ENCODE peak calls at places on chromosomes 4 and X, in five cellular contexts. One of them, this sample, is unnamed.
A peak's percentile ranks its signal among the peaks of the same experiment; 100 is the strongest.

GRCh38 chr4:54781771-54782170 is 124.0 kb downstream of the KIT start:
- DNase-seq in psoas muscle: peak; percentile 15
- DNase-seq in NCI-H1092 treated with DMSO at 0.1 percent for 48 hours: no peak
- DNase-seq in left ventricle myocardium inferior: peak; percentile 43
- DNase-seq in astrocyte: no peak
- DNase-seq in this sample: peak; percentile 48

GRCh38 chr4:86633854-86634253 is 39.7 kb downstream of the PTPN13 start:
- DNase-seq in psoas muscle: no peak
- DNase-seq in NCI-H1092 treated with DMSO at 0.1 percent for 48 hours: no peak
- DNase-seq in left ventricle myocardium inferior: no peak
- DNase-seq in astrocyte: no peak
- DNase-seq in this sample: no peak

GRCh38 chr4:71147261-71147660 is 153.8 kb downstream of the DCK start:
- DNase-seq in psoas muscle: no peak
- DNase-seq in NCI-H1092 treated with DMSO at 0.1 percent for 48 hours: no peak
- DNase-seq in left ventricle myocardium inferior: no peak
- DNase-seq in astrocyte: peak; percentile 58
- DNase-seq in this sample: no peak

GRCh38 chr4:185020293-185020808 is 2.1 kb downstream of the HELT start:
- DNase-seq in psoas muscle: no peak
- DNase-seq in NCI-H1092 treated with DMSO at 0.1 percent for 48 hours: no peak
- DNase-seq in left ventricle myocardium inferior: no peak
- DNase-seq in astrocyte: peak; percentile 6
- DNase-seq in this sample: peak; percentile 30

GRCh38 chr4:113921089-113921842 is 58.2 kb downstream of the ARSJ start:
- DNase-seq in psoas muscle: no peak
- DNase-seq in NCI-H1092 treated with DMSO at 0.1 percent for 48 hours: no peak
- DNase-seq in left ventricle myocardium inferior: no peak
- DNase-seq in astrocyte: peak; percentile 56
- DNase-seq in this sample: no peak

GRCh38 chr4:146855761-146856160 is 89.9 kb downstream of the TTC29 start:
- DNase-seq in psoas muscle: no peak
- DNase-seq in NCI-H1092 treated with DMSO at 0.1 percent for 48 hours: no peak
- DNase-seq in left ventricle myocardium inferior: no peak
- DNase-seq in astrocyte: no peak
- DNase-seq in this sample: no peak

GRCh38 chr4:97330915-97331314 is 812.4 kb downstream of the STPG2 start:
- DNase-seq in psoas muscle: no peak
- DNase-seq in NCI-H1092 treated with DMSO at 0.1 percent for 48 hours: no peak
- DNase-seq in left ventricle myocardium inferior: no peak
- DNase-seq in astrocyte: no peak
- DNase-seq in this sample: no peak

GRCh38 chrX:84907324-84907946 is 96.2 kb upstream of the APOOL start:
- DNase-seq in psoas muscle: no peak
- DNase-seq in NCI-H1092 treated with DMSO at 0.1 percent for 48 hours: no peak
- DNase-seq in left ventricle myocardium inferior: no peak
- DNase-seq in astrocyte: no peak
- DNase-seq in this sample: no peak

GRCh38 chr4:118774989-118775388 is 60.9 kb downstream of the SEC24D start:
- DNase-seq in psoas muscle: no peak
- DNase-seq in NCI-H1092 treated with DMSO at 0.1 percent for 48 hours: no peak
- DNase-seq in left ventricle myocardium inferior: no peak
- DNase-seq in astrocyte: peak; percentile 48
- DNase-seq in this sample: no peak

GRCh38 chr4:8719421-8719820 is 126.9 kb downstream of the CPZ start:
- DNase-seq in psoas muscle: no peak
- DNase-seq in NCI-H1092 treated with DMSO at 0.1 percent for 48 hours: no peak
- DNase-seq in left ventricle myocardium inferior: no peak
- DNase-seq in astrocyte: no peak
- DNase-seq in this sample: peak; percentile 2

GRCh38 chrX:128020701-128021100 is 31.5 kb downstream of the ACTRT1 start:
- DNase-seq in psoas muscle: no peak
- DNase-seq in NCI-H1092 treated with DMSO at 0.1 percent for 48 hours: no peak
- DNase-seq in left ventricle myocardium inferior: no peak
- DNase-seq in astrocyte: peak; percentile 22
- DNase-seq in this sample: no peak

GRCh38 chr4:99300934-99301333 is 10.1 kb upstream of the ADH1A start:
- DNase-seq in psoas muscle: peak; percentile 78
- DNase-seq in NCI-H1092 treated with DMSO at 0.1 percent for 48 hours: peak; percentile 3
- DNase-seq in left ventricle myocardium inferior: peak; percentile 77
- DNase-seq in astrocyte: peak; percentile 76
- DNase-seq in this sample: peak; percentile 78

GRCh38 chr4:168569066-168569908 is 72.4 kb downstream of the PALLD start:
- DNase-seq in psoas muscle: no peak
- DNase-seq in NCI-H1092 treated with DMSO at 0.1 percent for 48 hours: no peak
- DNase-seq in left ventricle myocardium inferior: no peak
- DNase-seq in astrocyte: peak; percentile 54
- DNase-seq in this sample: no peak

GRCh38 chrX:136039968-136040367 is 54.7 kb downstream of the SLC9A6 start:
- DNase-seq in psoas muscle: no peak
- DNase-seq in NCI-H1092 treated with DMSO at 0.1 percent for 48 hours: no peak
- DNase-seq in left ventricle myocardium inferior: no peak
- DNase-seq in astrocyte: peak; percentile 34
- DNase-seq in this sample: no peak

GRCh38 chr4:29717658-29718057 is 1002.5 kb upstream of the PCDH7 start:
- DNase-seq in psoas muscle: no peak
- DNase-seq in NCI-H1092 treated with DMSO at 0.1 percent for 48 hours: no peak
- DNase-seq in left ventricle myocardium inferior: no peak
- DNase-seq in astrocyte: no peak
- DNase-seq in this sample: no peak

This sample was measured in left ventricle myocardium superior.